ENCODE peak calls at places on chromosome 1, in four cellular contexts. N, R, G and C are unnamed samples.

GRCh38 chr1:185442065-185442464 is 125.0 kb upstream of the IVNS1ABP start:
- DNase-seq in N (no peak), R (no peak), G (no peak), C (no peak)

GRCh38 chr1:236421022-236421421 is 26.9 kb downstream of the EDARADD start:
- DNase-seq in N (no peak), R (no peak), G (peak), C (no peak)

GRCh38 chr1:109979489-109980091 is 5.0 kb upstream of the AHCYL1 start:
- DNase-seq in N (no peak), R (no peak), G (no peak), C (no peak)

GRCh38 chr1:36836916-36837315 is 197.4 kb downstream of the GRIK3 start:
- DNase-seq in N (no peak), R (no peak), G (no peak), C (no peak)

GRCh38 chr1:229067546-229067945 is 203.4 kb upstream of the RAB4A start:
- DNase-seq in N (no peak), R (no peak), G (no peak), C (no peak)

GRCh38 chr1:31592132-31592531 is 15.8 kb downstream of the TINAGL1 start:
- DNase-seq in N (no peak), R (no peak), G (no peak), C (no peak)

GRCh38 chr1:243598433-243598832 is 251.6 kb downstream of the AKT3 start:
- DNase-seq in N (no peak), R (no peak), G (peak), C (no peak)

GRCh38 chr1:114715952-114716303 is 643 bp downstream of the NRAS start:
- DNase-seq in N (no peak), R (no peak), G (peak), C (no peak)

GRCh38 chr1:166489670-166490436 is 323.1 kb upstream of the FAM78B start:
- DNase-seq in N (no peak), R (no peak), G (peak), C (no peak)

GRCh38 chr1:147665521-147665920 is 4.8 kb downstream of the ACP6 start:
- DNase-seq in N (no peak), R (no peak), G (no peak), C (no peak)

GRCh38 chr1:107076846-107077245 is 20.4 kb downstream of the PRMT6 start:
- DNase-seq in N (no peak), R (no peak), G (no peak), C (no peak)

GRCh38 chr1:23403038-23403336 is 21.6 kb downstream of the TCEA3 start:
- DNase-seq in N (no peak), R (no peak), G (no peak), C (no peak)